ENCODE peak calls at places on chromosome 12, in four cellular contexts. One of them, this sample, is unnamed.

GRCh38 chr12:123064356-123064755 is 83.9 kb downstream of the ARL6IP4 start:
- DNase-seq in HepG2: no peak
- DNase-seq in neuronal stem cell: no peak
- DNase-seq in fibroblast of lung: no peak
- DNase-seq in this sample: no peak

GRCh38 chr12:66055837-66056319 is 74.7 kb downstream of the LLPH start:
- DNase-seq in HepG2: peak
- DNase-seq in neuronal stem cell: no peak
- DNase-seq in fibroblast of lung: no peak
- DNase-seq in this sample: no peak

GRCh38 chr12:115791331-115791730 is 486.2 kb downstream of the MED13L start:
- DNase-seq in HepG2: no peak
- DNase-seq in neuronal stem cell: no peak
- DNase-seq in fibroblast of lung: no peak
- DNase-seq in this sample: no peak

GRCh38 chr12:13128291-13129000 is 25.0 kb upstream of the GSG1 start:
- DNase-seq in HepG2: no peak
- DNase-seq in neuronal stem cell: no peak
- DNase-seq in fibroblast of lung: no peak
- DNase-seq in this sample: no peak

GRCh38 chr12:120936197-120936596 is 32.0 kb upstream of the SPPL3 start:
- DNase-seq in HepG2: no peak
- DNase-seq in neuronal stem cell: no peak
- DNase-seq in fibroblast of lung: no peak
- DNase-seq in this sample: no peak

GRCh38 chr12:78470354-78471195 is 394.0 kb upstream of the SYT1 start:
- DNase-seq in HepG2: peak
- DNase-seq in neuronal stem cell: peak
- DNase-seq in fibroblast of lung: peak
- DNase-seq in this sample: peak

GRCh38 chr12:57129311-57130288 is 1.3 kb downstream of the LRP1 start:
- DNase-seq in HepG2: no peak
- DNase-seq in neuronal stem cell: no peak
- DNase-seq in fibroblast of lung: peak
- DNase-seq in this sample: peak

GRCh38 chr12:44217146-44217883 is 381.4 kb downstream of the TMEM117 start:
- DNase-seq in HepG2: no peak
- DNase-seq in neuronal stem cell: no peak
- DNase-seq in fibroblast of lung: no peak
- DNase-seq in this sample: no peak

GRCh38 chr12:79782197-79782890 is 91.6 kb upstream of the PAWR start:
- DNase-seq in HepG2: no peak
- DNase-seq in neuronal stem cell: no peak
- DNase-seq in fibroblast of lung: peak
- DNase-seq in this sample: peak

GRCh38 chr12:51907083-51907863 is at the start of gene ACVRL1:
- DNase-seq in HepG2: no peak
- DNase-seq in neuronal stem cell: no peak
- DNase-seq in fibroblast of lung: peak
- DNase-seq in this sample: peak

GRCh38 chr12:66302827-66303169 is 505 bp downstream of the HELB start:
- DNase-seq in HepG2: no peak
- DNase-seq in neuronal stem cell: no peak
- DNase-seq in fibroblast of lung: no peak
- DNase-seq in this sample: no peak

GRCh38 chr12:132475304-132476037 is 14.5 kb upstream of the FBRSL1 start:
- DNase-seq in HepG2: no peak
- DNase-seq in neuronal stem cell: no peak
- DNase-seq in fibroblast of lung: no peak
- DNase-seq in this sample: peak

GRCh38 chr12:39619660-39620433 is at the start of gene ABCD2:
- DNase-seq in HepG2: peak
- DNase-seq in neuronal stem cell: peak
- DNase-seq in fibroblast of lung: peak
- DNase-seq in this sample: peak

GRCh38 chr12:6241495-6241894 is 41.3 kb downstream of the CD9 start:
- DNase-seq in HepG2: no peak
- DNase-seq in neuronal stem cell: no peak
- DNase-seq in fibroblast of lung: no peak
- DNase-seq in this sample: no peak

GRCh38 chr12:29148958-29149690 is at the start of gene FAR2:
- DNase-seq in HepG2: no peak
- DNase-seq in neuronal stem cell: peak
- DNase-seq in fibroblast of lung: peak
- DNase-seq in this sample: peak

GRCh38 chr12:125070661-125071390 is 5.6 kb downstream of the AACS start:
- DNase-seq in HepG2: no peak
- DNase-seq in neuronal stem cell: no peak
- DNase-seq in fibroblast of lung: no peak
- DNase-seq in this sample: no peak

GRCh38 chr12:113683566-113683965 is 211.9 kb upstream of the LHX5 start:
- DNase-seq in HepG2: no peak
- DNase-seq in neuronal stem cell: no peak
- DNase-seq in fibroblast of lung: no peak
- DNase-seq in this sample: no peak

GRCh38 chr12:50195832-50196231 is 28.7 kb upstream of the CERS5 start:
- DNase-seq in HepG2: no peak
- DNase-seq in neuronal stem cell: no peak
- DNase-seq in fibroblast of lung: no peak
- DNase-seq in this sample: peak

GRCh38 chr12:120692524-120693033 is 5.6 kb downstream of the MLEC start:
- DNase-seq in HepG2: peak
- DNase-seq in neuronal stem cell: no peak
- DNase-seq in fibroblast of lung: no peak
- DNase-seq in this sample: no peak

GRCh38 chr12:65536876-65537661 is 258.6 kb downstream of the MSRB3 start:
- DNase-seq in HepG2: no peak
- DNase-seq in neuronal stem cell: no peak
- DNase-seq in fibroblast of lung: peak
- DNase-seq in this sample: peak

GRCh38 chr12:124217508-124217981 is 77.3 kb upstream of the RFLNA start:
- DNase-seq in HepG2: no peak
- DNase-seq in neuronal stem cell: peak
- DNase-seq in fibroblast of lung: no peak
- DNase-seq in this sample: peak

GRCh38 chr12:7907009-7907408 is 29.0 kb downstream of the SLC2A3 start:
- DNase-seq in HepG2: peak
- DNase-seq in neuronal stem cell: peak
- DNase-seq in fibroblast of lung: peak
- DNase-seq in this sample: peak

GRCh38 chr12:57524814-57525614 is 2.4 kb downstream of the MBD6 start:
- DNase-seq in HepG2: no peak
- DNase-seq in neuronal stem cell: no peak
- DNase-seq in fibroblast of lung: no peak
- DNase-seq in this sample: no peak

GRCh38 chr12:122250047-122250446 is 16.2 kb downstream of the VPS33A start:
- DNase-seq in HepG2: no peak
- DNase-seq in neuronal stem cell: no peak
- DNase-seq in fibroblast of lung: no peak
- DNase-seq in this sample: no peak

GRCh38 chr12:56723889-56724659 is 1.0 kb downstream of the NACA start:
- DNase-seq in HepG2: peak
- DNase-seq in neuronal stem cell: no peak
- DNase-seq in fibroblast of lung: peak
- DNase-seq in this sample: peak

GRCh38 chr12:93947486-93947885 is 200.9 kb upstream of the PLXNC1 start:
- DNase-seq in HepG2: no peak
- DNase-seq in neuronal stem cell: no peak
- DNase-seq in fibroblast of lung: no peak
- DNase-seq in this sample: no peak

GRCh38 chr12:64951944-64952343 is 127.5 kb downstream of the TBC1D30 start:
- DNase-seq in HepG2: no peak
- DNase-seq in neuronal stem cell: no peak
- DNase-seq in fibroblast of lung: no peak
- DNase-seq in this sample: no peak

GRCh38 chr12:30905483-30906009 is 21.0 kb upstream of the TSPAN11 start:
- DNase-seq in HepG2: no peak
- DNase-seq in neuronal stem cell: no peak
- DNase-seq in fibroblast of lung: no peak
- DNase-seq in this sample: no peak

GRCh38 chr12:25794580-25794979 is 163.9 kb upstream of the RASSF8 start:
- DNase-seq in HepG2: no peak
- DNase-seq in neuronal stem cell: no peak
- DNase-seq in fibroblast of lung: no peak
- DNase-seq in this sample: no peak

GRCh38 chr12:108392284-108392683 is 53.2 kb upstream of the CMKLR1 start:
- DNase-seq in HepG2: no peak
- DNase-seq in neuronal stem cell: no peak
- DNase-seq in fibroblast of lung: no peak
- DNase-seq in this sample: no peak

GRCh38 chr12:24586293-24586692 is 362.6 kb downstream of the BCAT1 start:
- DNase-seq in HepG2: no peak
- DNase-seq in neuronal stem cell: no peak
- DNase-seq in fibroblast of lung: no peak
- DNase-seq in this sample: peak

GRCh38 chr12:24582954-24583601 is 365.8 kb downstream of the BCAT1 start:
- DNase-seq in HepG2: no peak
- DNase-seq in neuronal stem cell: no peak
- DNase-seq in fibroblast of lung: no peak
- DNase-seq in this sample: no peak

DNA sequence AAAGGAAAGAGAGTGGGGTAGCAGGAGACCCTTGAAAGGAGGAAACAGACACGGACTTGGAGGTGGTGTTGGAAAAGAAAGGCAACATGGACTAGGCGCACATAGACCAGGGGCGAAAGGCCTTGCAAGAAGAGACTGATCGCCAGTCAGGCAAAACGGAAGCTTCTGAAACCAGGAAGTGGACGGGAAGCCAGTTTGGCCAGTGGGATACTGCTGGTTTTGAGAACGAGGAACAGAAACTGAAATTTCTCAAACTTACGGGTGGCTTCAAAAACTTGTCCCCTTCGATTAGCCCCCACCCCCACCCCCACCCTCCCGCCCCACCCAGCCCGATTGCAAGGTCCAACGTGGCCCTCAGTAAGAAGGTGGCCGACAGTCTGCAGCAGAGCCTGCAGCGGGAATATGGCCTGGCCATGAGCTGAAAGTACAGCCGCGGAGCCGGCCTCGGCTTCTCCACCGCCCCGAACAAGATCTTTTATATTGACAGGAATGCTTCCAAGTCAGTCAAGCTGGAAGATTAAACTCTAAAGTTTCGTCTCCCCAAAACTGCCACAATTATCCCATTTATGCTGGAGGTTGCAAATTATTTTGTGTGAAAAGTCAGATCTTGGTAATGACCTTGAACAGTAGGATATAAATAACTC is 364.7 kb downstream of the BCAT1 start:
- DNase-seq in HepG2: no peak
- DNase-seq in neuronal stem cell: no peak
- DNase-seq in fibroblast of lung: no peak
- DNase-seq in this sample: no peak
- H3K9ac ChIP-seq in HepG2: no peak
- H3K9ac ChIP-seq in neuronal stem cell: no peak
- H3K9ac ChIP-seq in fibroblast of lung: no peak
- H3K9ac ChIP-seq in this sample: no peak

GRCh38 chr12:110615171-110615570 is 1.2 kb downstream of the TCTN1 start:
- DNase-seq in HepG2: no peak
- DNase-seq in neuronal stem cell: no peak
- DNase-seq in fibroblast of lung: no peak
- DNase-seq in this sample: no peak
- H3K9ac ChIP-seq in HepG2: no peak
- H3K9ac ChIP-seq in neuronal stem cell: no peak
- H3K9ac ChIP-seq in fibroblast of lung: no peak
- H3K9ac ChIP-seq in this sample: no peak

GRCh38 chr12:2523881-2524561 is 270.7 kb upstream of the FKBP4 start:
- DNase-seq in HepG2: no peak
- DNase-seq in neuronal stem cell: no peak
- DNase-seq in fibroblast of lung: no peak
- DNase-seq in this sample: no peak

GRCh38 chr12:2523317-2523716 is 271.5 kb upstream of the FKBP4 start:
- DNase-seq in HepG2: no peak
- DNase-seq in neuronal stem cell: no peak
- DNase-seq in fibroblast of lung: no peak
- DNase-seq in this sample: no peak

GRCh38 chr12:2526371-2526770 is 268.4 kb upstream of the FKBP4 start:
- DNase-seq in HepG2: no peak
- DNase-seq in neuronal stem cell: no peak
- DNase-seq in fibroblast of lung: no peak
- DNase-seq in this sample: no peak

DNA sequence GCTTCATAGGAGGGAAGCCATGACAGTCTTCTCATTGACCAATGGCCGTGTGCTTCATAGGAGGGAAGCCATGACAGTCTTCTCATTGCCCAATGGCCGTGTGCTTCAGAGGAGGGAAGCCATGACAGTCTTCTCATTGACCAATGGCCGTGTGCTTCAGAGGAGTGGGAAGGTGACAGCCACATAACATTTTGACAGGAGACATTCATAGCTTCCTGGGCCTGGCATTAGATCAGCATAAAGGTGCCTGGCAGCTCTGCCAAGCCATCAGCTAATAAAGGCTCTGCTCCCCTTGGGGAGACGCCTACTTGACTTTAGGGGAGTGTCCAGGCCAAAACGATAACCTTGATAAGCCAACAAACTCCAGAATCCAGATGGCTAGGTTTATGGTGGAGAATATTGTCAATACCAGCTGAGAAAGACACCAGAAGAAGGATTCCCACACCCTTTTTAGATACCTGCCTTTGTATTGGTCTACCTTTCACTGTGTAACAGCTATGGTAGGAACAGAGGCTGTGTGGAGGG is 274.0 kb upstream of the FKBP4 start:
- DNase-seq in HepG2: no peak
- DNase-seq in neuronal stem cell: no peak
- DNase-seq in fibroblast of lung: no peak
- DNase-seq in this sample: no peak
- H3K9ac ChIP-seq in HepG2: no peak
- H3K9ac ChIP-seq in neuronal stem cell: no peak
- H3K9ac ChIP-seq in fibroblast of lung: no peak
- H3K9ac ChIP-seq in this sample: no peak

GRCh38 chr12:14962180-14962579 is 779 bp upstream of the ARHGDIB start:
- DNase-seq in HepG2: no peak
- DNase-seq in neuronal stem cell: no peak
- DNase-seq in fibroblast of lung: no peak
- DNase-seq in this sample: no peak
- H3K9ac ChIP-seq in HepG2: no peak
- H3K9ac ChIP-seq in neuronal stem cell: no peak
- H3K9ac ChIP-seq in fibroblast of lung: no peak
- H3K9ac ChIP-seq in this sample: no peak

GRCh38 chr12:70052931-70053497 is 190.2 kb upstream of the CNOT2 start:
- DNase-seq in HepG2: peak
- DNase-seq in neuronal stem cell: no peak
- DNase-seq in fibroblast of lung: peak
- DNase-seq in this sample: peak
- H3K9ac ChIP-seq in HepG2: no peak
- H3K9ac ChIP-seq in neuronal stem cell: no peak
- H3K9ac ChIP-seq in fibroblast of lung: no peak
- H3K9ac ChIP-seq in this sample: no peak

GRCh38 chr12:100897240-100897639 is 102.7 kb downstream of the ANO4 start:
- DNase-seq in HepG2: no peak
- DNase-seq in neuronal stem cell: no peak
- DNase-seq in fibroblast of lung: no peak
- DNase-seq in this sample: no peak
- H3K9ac ChIP-seq in HepG2: no peak
- H3K9ac ChIP-seq in neuronal stem cell: no peak
- H3K9ac ChIP-seq in fibroblast of lung: no peak
- H3K9ac ChIP-seq in this sample: no peak

This sample was measured in GM23248.